ENCODE peak calls at places on chromosomes 1 and 21, in four cellular contexts. W is CD8-positive, alpha-beta T cell; L is colonic mucosa; E is fibroblast of lung. F is an unnamed sample. For H3K9me3, the result is how much of the 10 kb centered on the place peaks cover.

GRCh38 chr1:177959793-177960515 is 9.9 kb downstream of the SEC16B start:
- DNase-seq in W (no peak), L (no peak), E (peak), F (no peak)

GRCh38 chr1:234977891-234978396 is 150.7 kb downstream of the TOMM20 start:
- DNase-seq in W (no peak), L (peak), E (no peak), F (no peak)

GRCh38 chr21:14862794-14863720 is 201.7 kb downstream of the NRIP1 start:
- DNase-seq in W (no peak), L (no peak), E (peak), F (no peak)

GRCh38 chr1:171220551-171221175 is 27.6 kb upstream of the FMO1 start:
- DNase-seq in W (no peak), L (no peak), E (peak), F (no peak)

GRCh38 chr1:108972941-108973340 is 9.7 kb upstream of the CLCC1 start:
- DNase-seq in W (no peak), L (no peak), E (no peak), F (no peak)

GRCh38 chr1:200369131-200369530 is 40.7 kb downstream of the ZNF281 start:
- DNase-seq in W (no peak), L (no peak), E (no peak), F (no peak)

GRCh38 chr1:181949500-181949899 is 112.0 kb downstream of the ZNF648 start:
- DNase-seq in W (no peak), L (no peak), E (no peak), F (no peak)

GRCh38 chr1:5481889-5482288 is 510.3 kb downstream of the NPHP4 start:
- DNase-seq in W (peak), L (no peak), E (no peak), F (peak)

GRCh38 chr1:160410412-160411005 is 10.1 kb downstream of the VANGL2 start:
- DNase-seq in W (no peak), L (no peak), E (no peak), F (no peak)

GRCh38 chr1:22978299-22978698 is 5.6 kb upstream of the LACTBL1 start:
- DNase-seq in W (no peak), L (no peak), E (peak), F (no peak)

GRCh38 chr1:6208723-6209660 is 3.1 kb downstream of the RNF207 start:
- DNase-seq in W (no peak), L (peak), E (peak), F (no peak)

GRCh38 chr1:241828576-241828975 is 19.4 kb upstream of the EXO1 start:
- DNase-seq in W (no peak), L (no peak), E (no peak), F (no peak)

GRCh38 chr21:35048706-35049617 is at the start of gene RUNX1:
- DNase-seq in W (peak), L (peak), E (peak), F (peak)

GRCh38 chr21:46096596-46096981 is 1.3 kb upstream of the COL6A2 start:
- DNase-seq in W (no peak), L (no peak), E (no peak), F (no peak)

GRCh38 chr1:41323243-41323642 is 38.0 kb upstream of the FOXO6 start:
- DNase-seq in W (no peak), L (no peak), E (no peak), F (no peak)

GRCh38 chr1:185917646-185918045 is 183.5 kb downstream of the HMCN1 start:
- DNase-seq in W (no peak), L (no peak), E (peak), F (no peak)

GRCh38 chr1:77271851-77272250 is 10.0 kb upstream of the AK5 start:
- DNase-seq in W (no peak), L (no peak), E (peak), F (no peak)

GRCh38 chr1:29704430-29704829 is 468.1 kb downstream of the PTPRU start:
- DNase-seq in W (no peak), L (no peak), E (no peak), F (no peak)

GRCh38 chr21:16085436-16085835 is 355.7 kb downstream of the USP25 start:
- DNase-seq in W (no peak), L (no peak), E (peak), F (no peak)

GRCh38 chr1:184574588-184574987 is 180.1 kb downstream of the EDEM3 start:
- DNase-seq in W (no peak), L (no peak), E (no peak), F (no peak)

GRCh38 chr1:27071049-27071416 is 58.4 kb upstream of the TENT5B start:
- DNase-seq in W (no peak), L (no peak), E (peak), F (no peak)

GRCh38 chr1:246295968-246296367 is 211.1 kb downstream of the SMYD3 start:
- DNase-seq in W (no peak), L (no peak), E (no peak), F (no peak)

GRCh38 chr1:201286445-201286844 is 3.1 kb downstream of the PKP1 start:
- DNase-seq in W (no peak), L (no peak), E (no peak), F (no peak)

GRCh38 chr1:51592711-51593110 is 24.2 kb upstream of the OSBPL9 start:
- DNase-seq in W (no peak), L (no peak), E (no peak), F (no peak)

GRCh38 chr21:29730281-29730680 is 209.5 kb downstream of the GRIK1 start:
- DNase-seq in W (no peak), L (no peak), E (no peak), F (no peak)

GRCh38 chr1:156384007-156384406 is 15.0 kb downstream of the RHBG start:
- DNase-seq in W (no peak), L (no peak), E (no peak), F (no peak)

GRCh38 chr1:49465486-49466185 is 558.1 kb downstream of the AGBL4 start:
- DNase-seq in W (no peak), L (no peak), E (no peak), F (no peak)

GRCh38 chr1:197776348-197777082 is 1.2 kb upstream of the DENND1B start:
- DNase-seq in W (peak), L (no peak), E (peak), F (no peak)

GRCh38 chr1:91806777-91807700 is 78.9 kb downstream of the TGFBR3 start:
- DNase-seq in W (no peak), L (no peak), E (peak), F (no peak)

GRCh38 chr21:46397211-46397905 is 61.3 kb upstream of the DIP2A start:
- DNase-seq in W (no peak), L (no peak), E (no peak), F (no peak)

GRCh38 chr21:41823166-41823565 is 56.0 kb downstream of the PRDM15 start:
- DNase-seq in W (no peak), L (no peak), E (no peak), F (no peak)

GRCh38 chr21:41825881-41826280 is 53.3 kb downstream of the PRDM15 start:
- DNase-seq in W (no peak), L (no peak), E (no peak), F (no peak)

GRCh38 chr21:41823906-41824305 is 55.2 kb downstream of the PRDM15 start:
- DNase-seq in W (no peak), L (no peak), E (no peak), F (no peak)

GRCh38 chr21:41824466-41825207 is 54.5 kb downstream of the PRDM15 start:
- DNase-seq in W (no peak), L (no peak), E (no peak), F (no peak)

DNA sequence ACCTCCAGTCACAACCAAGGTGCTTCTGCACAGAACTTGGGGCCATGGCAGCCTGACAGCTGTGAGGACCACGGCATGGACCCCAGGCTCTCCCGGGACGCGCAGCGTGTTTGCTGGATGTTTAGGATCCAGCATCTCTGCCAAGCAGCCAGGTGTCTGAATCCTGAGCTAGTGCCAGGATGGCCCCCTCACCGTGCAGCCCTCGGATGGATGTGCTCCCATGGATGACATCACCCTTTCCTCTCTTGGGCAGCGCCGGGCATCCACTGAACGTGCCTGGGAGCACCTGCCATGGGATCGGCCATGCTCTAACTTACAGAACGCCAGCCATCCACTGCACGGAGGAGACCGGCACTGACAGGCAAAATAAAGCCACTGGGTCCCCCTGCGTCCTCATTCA is 53.9 kb downstream of the PRDM15 start:
- DNase-seq in W (no peak), L (no peak), E (no peak), F (no peak)
- TF ChIP-seq CTCF in W (no peak), L (no peak), E (no peak), F (no peak)

GRCh38 chr1:217661407-217661806 is 30.3 kb downstream of the SPATA17 start:
- DNase-seq in W (no peak), L (no peak), E (no peak), F (no peak)
- H3K9me3 ChIP-seq in W (under half), L (under half), E (under half), F (under half)

GRCh38 chr1:59291566-59291965 is 5.3 kb upstream of the FGGY start:
- DNase-seq in W (no peak), L (no peak), E (no peak), F (no peak)

GRCh38 chr1:59293849-59294248 is 3.0 kb upstream of the FGGY start:
- DNase-seq in W (no peak), L (no peak), E (no peak), F (no peak)

GRCh38 chr1:59290173-59290954 is 6.5 kb upstream of the FGGY start:
- DNase-seq in W (no peak), L (peak), E (peak), F (no peak)

GRCh38 chr1:59294423-59294822 is 2.5 kb upstream of the FGGY start:
- DNase-seq in W (no peak), L (no peak), E (no peak), F (no peak)

DNA sequence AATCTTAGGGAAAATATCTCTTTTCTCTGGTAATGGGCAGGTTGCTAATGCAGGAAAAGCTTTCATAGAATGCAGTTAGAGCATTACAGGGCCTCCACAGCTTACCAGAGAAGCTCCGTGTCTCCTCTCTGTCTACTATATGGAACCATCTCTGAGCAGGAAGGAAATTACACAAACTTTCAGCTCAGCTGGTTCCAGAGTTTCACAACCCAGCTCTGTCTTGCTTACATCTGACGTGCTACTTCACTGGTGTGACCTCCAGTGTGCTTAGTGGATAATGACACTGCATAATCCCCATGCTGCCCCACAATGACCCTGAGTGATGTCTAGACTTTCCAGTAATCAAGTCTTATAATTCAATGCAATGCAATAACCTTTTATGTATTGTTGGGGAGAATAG is 4.3 kb upstream of the FGGY start:
- DNase-seq in W (no peak), L (peak), E (peak), F (no peak)
- H3K27ac ChIP-seq in W (no peak), L (peak), E (no peak), F (no peak)

GRCh38 chr1:84282780-84283333 is 18.7 kb upstream of the SAMD13 start:
- DNase-seq in W (no peak), L (no peak), E (no peak), F (no peak)
- TF ChIP-seq CTCF in W (no peak), L (no peak), E (no peak), F (no peak)

GRCh38 chr21:38823737-38824123 is 18.0 kb downstream of the ETS2 start:
- DNase-seq in W (no peak), L (peak), E (no peak), F (no peak)
- H3K9me3 ChIP-seq in W (under half), L (under half), E (under half), F (under half)

GRCh38 chr1:208606976-208607375 is 362.8 kb upstream of the PLXNA2 start:
- DNase-seq in W (no peak), L (no peak), E (no peak), F (no peak)

GRCh38 chr1:208607616-208608015 is 363.4 kb upstream of the PLXNA2 start:
- DNase-seq in W (no peak), L (no peak), E (no peak), F (no peak)

GRCh38 chr1:208603721-208604120 is 359.5 kb upstream of the PLXNA2 start:
- DNase-seq in W (no peak), L (no peak), E (no peak), F (no peak)

GRCh38 chr1:208601569-208601968 is 357.4 kb upstream of the PLXNA2 start:
- DNase-seq in W (no peak), L (no peak), E (peak), F (no peak)

GRCh38 chr1:208604295-208604694 is 360.1 kb upstream of the PLXNA2 start:
- DNase-seq in W (no peak), L (no peak), E (no peak), F (no peak)
- H3K27ac ChIP-seq in W (no peak), L (no peak), E (no peak), F (no peak)

DNA sequence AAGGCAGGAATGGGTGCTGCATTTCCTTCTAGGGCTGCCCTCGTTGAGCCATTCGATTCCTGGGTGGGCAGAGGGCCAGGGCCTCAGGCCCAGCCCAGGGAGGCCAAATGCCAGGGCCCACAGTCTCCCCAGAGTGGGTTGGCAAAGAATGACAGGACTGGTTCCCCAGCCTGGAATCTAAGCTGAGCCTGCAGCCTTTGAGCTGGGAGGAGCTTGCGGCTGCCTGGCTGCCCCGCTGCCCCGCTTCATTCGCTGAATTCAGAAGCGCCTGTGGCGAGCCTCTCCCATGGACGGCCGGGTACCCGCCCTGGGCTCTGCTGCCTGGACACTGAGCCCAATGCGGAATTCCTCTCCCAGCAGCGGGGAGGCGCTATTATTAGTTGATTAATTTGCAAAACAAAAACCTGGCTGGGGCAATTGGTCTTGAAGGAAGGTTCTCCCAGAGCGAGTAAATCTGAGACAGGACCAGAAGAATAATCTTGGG is 32.3 kb upstream of the TARDBP start:
- DNase-seq in W (no peak), L (peak), E (peak), F (no peak)
- TF ChIP-seq CTCF in W (no peak), L (peak), E (peak), F (no peak)